ENCODE peak calls at places on chromosome 22, in ten cellular contexts. D is stomach, M is K562, G is GM12891, E is H1, C is HCT116, W is endothelial cell of umbilical vein, H is transverse colon, J is breast epithelium, Z is sigmoid colon. B is an unnamed sample.

GRCh38 chr22:24087071-24087795 is 76.1 kb downstream of the CABIN1 start:
- DNase-seq in D (no peak), M (no peak), G (no peak), E (no peak), C (no peak), W (no peak), H (no peak), J (no peak), Z (peak), B (no peak)

GRCh38 chr22:36923458-36923784 is 10.0 kb downstream of the CSF2RB start:
- DNase-seq in D (no peak), M (no peak), G (no peak), E (no peak), C (no peak), W (no peak), H (no peak), J (no peak), Z (no peak), B (no peak)

GRCh38 chr22:29129644-29130201 is 56.9 kb downstream of the KREMEN1 start:
- DNase-seq in D (no peak), M (no peak), G (no peak), E (no peak), C (no peak), W (no peak), H (no peak), J (no peak), Z (peak), B (no peak)

GRCh38 chr22:35883028-35883620 is 145.5 kb downstream of the RBFOX2 start:
- DNase-seq in D (no peak), M (no peak), G (no peak), E (no peak), C (peak), W (peak), H (no peak), J (no peak), Z (no peak), B (no peak)

GRCh38 chr22:35128637-35129036 is 62.7 kb downstream of the ISX start:
- DNase-seq in D (no peak), M (no peak), G (no peak), E (no peak), C (no peak), W (no peak), H (no peak), J (no peak), Z (no peak), B (peak)

GRCh38 chr22:44590291-44590690 is 92.3 kb upstream of the RTL6 start:
- DNase-seq in D (no peak), M (no peak), G (no peak), E (no peak), C (no peak), W (no peak), H (no peak), J (no peak), Z (no peak), B (no peak)

GRCh38 chr22:28051787-28052356 is 132.8 kb upstream of the PITPNB start:
- DNase-seq in D (peak), M (peak), G (no peak), E (peak), C (peak), W (peak), H (peak), J (no peak), Z (peak), B (no peak)

GRCh38 chr22:39908737-39909136 is 7.9 kb downstream of the GRAP2 start:
- DNase-seq in D (no peak), M (peak), G (no peak), E (no peak), C (no peak), W (no peak), H (no peak), J (no peak), Z (no peak), B (no peak)

GRCh38 chr22:33874206-33874605 is 46.1 kb downstream of the LARGE1 start:
- DNase-seq in D (no peak), M (no peak), G (no peak), E (no peak), C (no peak), W (no peak), H (peak), J (no peak), Z (no peak), B (no peak)

GRCh38 chr22:43885319-43885671 is 6.5 kb downstream of the PNPLA5 start:
- DNase-seq in D (no peak), M (no peak), G (no peak), E (no peak), C (no peak), W (no peak), H (no peak), J (no peak), Z (peak), B (no peak)

GRCh38 chr22:23548501-23549197 is 31.4 kb downstream of the IGLL1 start:
- DNase-seq in D (no peak), M (no peak), G (no peak), E (no peak), C (no peak), W (no peak), H (no peak), J (no peak), Z (peak), B (no peak)

GRCh38 chr22:30665786-30666185 is 1.9 kb downstream of the DUSP18 start:
- DNase-seq in D (no peak), M (no peak), G (no peak), E (no peak), C (no peak), W (no peak), H (peak), J (no peak), Z (no peak), B (no peak)

GRCh38 chr22:33028191-33028700 is 29.9 kb downstream of the SYN3 start:
- DNase-seq in D (no peak), M (no peak), G (no peak), E (no peak), C (no peak), W (no peak), H (no peak), J (no peak), Z (no peak), B (no peak)

GRCh38 chr22:49284389-49284788 is 543.3 kb downstream of the BRD1 start:
- DNase-seq in D (no peak), M (no peak), G (no peak), E (no peak), C (no peak), W (no peak), H (no peak), J (no peak), Z (peak), B (no peak)
- TF ChIP-seq POLR2AphosphoS5 in D (no peak), M (no peak), G (no peak), E (no peak), C (no peak), W (no peak), H (no peak), J (no peak), Z (no peak), B (no peak)

DNA sequence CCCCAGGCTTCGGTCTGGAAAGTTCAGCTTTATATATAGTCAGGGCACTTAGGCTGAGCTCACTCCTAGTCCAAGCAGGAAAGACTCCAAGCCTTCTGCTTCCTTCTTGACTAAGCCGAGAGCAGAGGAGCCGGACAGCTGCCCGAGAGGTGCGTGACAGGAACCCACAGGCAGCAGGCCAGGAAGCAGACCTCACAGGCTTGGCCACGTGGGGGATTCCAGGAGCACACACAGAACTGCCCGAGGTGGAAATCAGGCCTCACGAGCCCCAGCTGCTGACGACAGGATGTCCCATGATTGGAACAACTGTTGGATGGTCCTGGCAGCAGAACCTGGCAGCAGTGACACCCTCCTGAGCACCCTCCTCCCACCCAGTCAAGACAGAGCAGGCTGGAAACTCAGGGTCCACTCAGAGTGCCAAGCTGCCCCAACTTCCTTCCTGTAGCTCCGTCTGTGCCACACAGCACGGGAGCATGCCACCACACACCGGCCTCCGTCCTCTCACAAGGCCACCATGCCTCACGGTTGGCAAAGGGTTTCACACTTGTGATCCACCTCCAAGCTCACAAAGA is 5.4 kb downstream of the PLA2G6 start:
- DNase-seq in D (peak), M (no peak), G (no peak), E (no peak), C (no peak), W (peak), H (peak), J (peak), Z (peak), B (peak)
- TF ChIP-seq POLR2A in D (no peak), M (no peak), G (no peak), E (no peak), C (no peak), W (no peak), H (peak), J (no peak), Z (no peak), B (no peak)

DNA sequence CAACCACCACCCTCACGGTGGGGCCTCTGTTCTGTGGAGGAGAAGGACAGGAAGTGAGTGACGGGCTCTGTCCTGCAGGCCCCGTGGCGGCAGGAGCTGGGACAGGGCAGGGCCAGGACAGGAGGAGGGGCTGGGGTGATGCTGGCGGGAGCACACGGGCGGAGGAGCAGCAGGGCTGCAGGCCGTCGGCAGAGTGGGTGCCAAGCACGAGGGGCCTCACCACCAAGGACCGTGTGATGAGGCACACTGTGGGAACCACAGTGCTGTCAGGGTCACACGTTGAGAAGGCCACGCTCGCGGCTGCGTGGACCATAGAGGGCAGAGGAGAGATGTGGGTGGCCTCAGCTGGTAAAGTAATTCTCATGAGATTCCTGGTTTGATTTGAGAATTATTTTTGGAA is 8.5 kb downstream of the SCO2 start:
- DNase-seq in D (no peak), M (no peak), G (no peak), E (no peak), C (no peak), W (no peak), H (no peak), J (no peak), Z (no peak), B (no peak)
- TF ChIP-seq POLR2AphosphoS5 in D (no peak), M (no peak), G (no peak), E (no peak), C (no peak), W (no peak), H (no peak), J (no peak), Z (no peak), B (no peak)

GRCh38 chr22:42651134-42651533 is 1.9 kb upstream of the CYB5R3 start:
- DNase-seq in D (no peak), M (no peak), G (no peak), E (no peak), C (no peak), W (no peak), H (no peak), J (no peak), Z (no peak), B (no peak)

GRCh38 chr22:42648017-42648367 is 1.2 kb downstream of the CYB5R3 start:
- DNase-seq in D (no peak), M (no peak), G (no peak), E (no peak), C (no peak), W (no peak), H (no peak), J (no peak), Z (no peak), B (no peak)

GRCh38 chr22:42649261-42650056 is at the start of gene CYB5R3:
- DNase-seq in D (peak), M (peak), G (peak), E (peak), C (peak), W (peak), H (peak), J (peak), Z (peak), B (peak)

GRCh38 chr22:42646569-42647525 is 2.3 kb downstream of the CYB5R3 start:
- DNase-seq in D (peak), M (peak), G (peak), E (no peak), C (no peak), W (peak), H (peak), J (no peak), Z (no peak), B (no peak)

GRCh38 chr22:42648368-42649260 is 578 bp downstream of the CYB5R3 start:
- DNase-seq in D (peak), M (peak), G (no peak), E (no peak), C (no peak), W (peak), H (peak), J (no peak), Z (no peak), B (no peak)
- TF ChIP-seq POLR2A in D (no peak), M (peak), G (peak), E (peak), C (no peak), W (no peak), H (peak), J (no peak), Z (peak), B (no peak)

GRCh38 chr22:20456064-20456721 is 18.6 kb upstream of the SCARF2 start:
- DNase-seq in D (peak), M (peak), G (peak), E (peak), C (peak), W (peak), H (peak), J (no peak), Z (peak), B (no peak)
- TF ChIP-seq POLR2AphosphoS5 in D (no peak), M (no peak), G (no peak), E (no peak), C (no peak), W (no peak), H (no peak), J (no peak), Z (no peak), B (no peak)

GRCh38 chr22:42862045-42862734 is 5.1 kb upstream of the ARFGAP3 start:
- DNase-seq in D (no peak), M (no peak), G (no peak), E (no peak), C (no peak), W (no peak), H (no peak), J (no peak), Z (no peak), B (no peak)
- TF ChIP-seq POLR2A in D (no peak), M (no peak), G (no peak), E (no peak), C (no peak), W (no peak), H (no peak), J (no peak), Z (no peak), B (no peak)

GRCh38 chr22:46735747-46736608 is 2.1 kb downstream of the CERK start:
- DNase-seq in D (no peak), M (no peak), G (no peak), E (no peak), C (no peak), W (peak), H (no peak), J (no peak), Z (no peak), B (no peak)

GRCh38 chr22:46732513-46732912 is 5.5 kb downstream of the CERK start:
- DNase-seq in D (no peak), M (no peak), G (no peak), E (no peak), C (no peak), W (no peak), H (no peak), J (no peak), Z (no peak), B (no peak)

GRCh38 chr22:46736705-46737104 is 1.3 kb downstream of the CERK start:
- DNase-seq in D (no peak), M (no peak), G (no peak), E (no peak), C (no peak), W (no peak), H (peak), J (no peak), Z (no peak), B (no peak)

GRCh38 chr22:46737105-46737975 is 712 bp downstream of the CERK start:
- DNase-seq in D (no peak), M (peak), G (peak), E (no peak), C (no peak), W (peak), H (peak), J (no peak), Z (no peak), B (peak)

GRCh38 chr22:46734830-46735453 is 3.1 kb downstream of the CERK start:
- DNase-seq in D (peak), M (no peak), G (peak), E (no peak), C (no peak), W (peak), H (peak), J (no peak), Z (no peak), B (no peak)
- TF ChIP-seq POLR2AphosphoS5 in D (no peak), M (no peak), G (no peak), E (no peak), C (no peak), W (no peak), H (peak), J (no peak), Z (peak), B (no peak)

B was measured in GM12892.